ENCODE peak calls at places on chromosomes 13 and 19, in nine cellular contexts. S is left ventricle myocardium inferior, T is testis, N is heart left ventricle, C is cardiac muscle cell, Y is HCT116, P is bronchial epithelial cell, O is tibial artery, W is upper lobe of right lung. V is an unnamed sample. For H3K27me3, the result is how much of the 10 kb centered on the place peaks cover.

GRCh38 chr13:91739751-91740150 is 341.3 kb downstream of the GPC5 start:
- DNase-seq in C (no peak), P (no peak), W (no peak), N (no peak), O (no peak), T (no peak), S (no peak), Y (no peak), V (no peak)

GRCh38 chr13:76638882-76639281 is 247.3 kb downstream of the KCTD12 start:
- DNase-seq in O (no peak), S (no peak), P (no peak), T (no peak), N (no peak), Y (no peak), C (no peak), W (no peak), V (no peak)

GRCh38 chr13:39364797-39365468 is 238.1 kb downstream of the LHFPL6 start:
- DNase-seq in C (peak), T (no peak), W (no peak), Y (peak), P (peak), O (no peak), N (no peak), S (no peak), V (peak)

GRCh38 chr13:35787937-35788336 is 311.4 kb upstream of the MAB21L1 start:
- DNase-seq in T (no peak), N (no peak), C (no peak), Y (no peak), P (no peak), O (no peak), S (no peak), W (no peak), V (no peak)

GRCh38 chr19:10408511-10409291 is 5.4 kb upstream of the CDC37 start:
- DNase-seq in N (no peak), C (no peak), O (no peak), W (peak), T (peak), Y (no peak), P (no peak), S (no peak), V (no peak)

GRCh38 chr13:28820099-28821051 is at the start of gene MTUS2:
- DNase-seq in Y (no peak), T (peak), N (no peak), P (no peak), C (peak), O (no peak), S (no peak), W (peak), V (no peak)

GRCh38 chr19:6737873-6738725 is 719 bp upstream of the GPR108 start:
- DNase-seq in P (peak), O (peak), N (peak), C (peak), W (peak), S (peak), Y (no peak), T (peak), V (no peak)

GRCh38 chr19:607301-608154 is 17.8 kb downstream of the HCN2 start:
- DNase-seq in T (no peak), O (no peak), N (no peak), P (no peak), Y (no peak), S (no peak), W (no peak), C (no peak), V (no peak)

GRCh38 chr19:47471733-47472457 is at the start of gene SLC8A2:
- DNase-seq in N (peak), Y (peak), O (peak), C (peak), S (peak), T (peak), W (peak), P (peak), V (peak)

GRCh38 chr13:101144808-101145419 is 271.4 kb downstream of the NALCN start:
- DNase-seq in T (no peak), C (peak), N (no peak), O (no peak), W (no peak), P (peak), Y (peak), S (no peak), V (no peak)

GRCh38 chr13:81017525-81018152 is 676.7 kb upstream of the SPRY2 start:
- DNase-seq in S (no peak), O (no peak), W (no peak), C (peak), Y (peak), T (no peak), N (no peak), P (peak), V (peak)

GRCh38 chr19:49863935-49864320 is 3.4 kb downstream of the PNKP start:
- DNase-seq in Y (no peak), T (no peak), S (no peak), N (no peak), W (no peak), O (no peak), P (no peak), C (no peak), V (no peak)

GRCh38 chr13:106464076-106464475 is 71.4 kb downstream of the EFNB2 start:
- DNase-seq in O (no peak), N (no peak), W (no peak), S (no peak), P (no peak), Y (no peak), C (no peak), T (no peak), V (no peak)

GRCh38 chr13:40484101-40484800 is 182.2 kb downstream of the FOXO1 start:
- DNase-seq in T (no peak), N (no peak), P (no peak), W (no peak), Y (no peak), C (no peak), O (no peak), S (no peak), V (no peak)

GRCh38 chr19:18262917-18263316 is 11.3 kb downstream of the IQCN start:
- DNase-seq in C (no peak), T (no peak), O (no peak), P (no peak), S (no peak), W (no peak), N (no peak), Y (no peak), V (no peak)

GRCh38 chr19:11657307-11657706 is 60.0 kb downstream of the ZNF627 start:
- DNase-seq in C (no peak), N (no peak), W (no peak), Y (no peak), T (no peak), S (no peak), O (no peak), P (no peak), V (no peak)

GRCh38 chr13:80618777-80619176 is 277.9 kb upstream of the SPRY2 start:
- DNase-seq in P (no peak), C (no peak), S (no peak), W (no peak), N (no peak), T (no peak), Y (no peak), O (no peak), V (no peak)

GRCh38 chr19:31338069-31338767 is 11.0 kb downstream of the TSHZ3 start:
- DNase-seq in P (no peak), S (peak), Y (no peak), O (peak), T (peak), C (peak), W (no peak), N (peak), V (no peak)

GRCh38 chr19:47469719-47470118 is 2.0 kb downstream of the SLC8A2 start:
- DNase-seq in P (no peak), N (no peak), S (no peak), Y (no peak), O (no peak), T (no peak), W (no peak), C (no peak), V (no peak)

GRCh38 chr19:28489126-28489660 is 723.8 kb downstream of the UQCRFS1 start:
- DNase-seq in S (no peak), P (no peak), Y (no peak), T (no peak), W (no peak), N (no peak), C (no peak), O (no peak), V (no peak)

GRCh38 chr13:77325371-77325941 is 1.4 kb downstream of the MYCBP2 start:
- DNase-seq in P (peak), C (no peak), T (no peak), W (no peak), N (no peak), S (no peak), O (no peak), Y (no peak), V (no peak)

GRCh38 chr19:40424637-40425449 is 949 bp downstream of the SERTAD1 start:
- DNase-seq in C (peak), N (no peak), S (no peak), P (no peak), W (no peak), O (no peak), T (peak), Y (no peak), V (no peak)

GRCh38 chr19:42175952-42176648 is 41.4 kb downstream of the DEDD2 start:
- DNase-seq in N (no peak), W (no peak), O (no peak), Y (no peak), T (peak), C (no peak), S (no peak), P (no peak), V (no peak)

GRCh38 chr19:32891609-32892008 is 22.0 kb upstream of the SLC7A9 start:
- DNase-seq in C (no peak), N (no peak), T (no peak), Y (no peak), O (no peak), P (no peak), S (no peak), W (no peak), V (no peak)

GRCh38 chr19:7998081-7998480 is 7.4 kb downstream of the ELAVL1 start:
- DNase-seq in Y (no peak), S (no peak), N (no peak), T (no peak), P (no peak), C (peak), O (no peak), W (no peak), V (no peak)

GRCh38 chr13:80695841-80696240 is 354.9 kb upstream of the SPRY2 start:
- DNase-seq in S (no peak), C (peak), W (no peak), O (no peak), N (no peak), Y (no peak), T (no peak), P (no peak), V (no peak)

GRCh38 chr13:40648040-40648439 is 18.4 kb downstream of the FOXO1 start:
- DNase-seq in S (no peak), N (no peak), P (no peak), C (no peak), O (no peak), Y (no peak), W (no peak), T (no peak), V (no peak)

GRCh38 chr19:5357584-5357983 is 17.0 kb upstream of the PTPRS start:
- DNase-seq in T (no peak), W (no peak), C (no peak), P (no peak), Y (no peak), N (no peak), O (no peak), S (no peak), V (no peak)

GRCh38 chr19:5880604-5881078 is 10.3 kb upstream of the FUT5 start:
- DNase-seq in T (peak), O (no peak), C (peak), P (peak), N (peak), W (peak), Y (no peak), S (peak), V (no peak)

GRCh38 chr13:51856027-51856736 is 5.6 kb upstream of the CCDC70 start:
- DNase-seq in T (no peak), P (peak), C (no peak), O (no peak), W (no peak), S (no peak), N (no peak), Y (no peak), V (no peak)

GRCh38 chr19:19399733-19400438 is 5.6 kb upstream of the GATAD2A start:
- DNase-seq in Y (no peak), T (no peak), W (no peak), C (no peak), O (no peak), P (no peak), N (no peak), S (no peak), V (no peak)

GRCh38 chr13:94444826-94445225 is 34.7 kb downstream of the DCT start:
- DNase-seq in W (no peak), S (no peak), P (no peak), O (no peak), Y (no peak), T (no peak), N (no peak), C (no peak), V (no peak)

GRCh38 chr19:30222993-30223865 is 149.0 kb upstream of the ZNF536 start:
- DNase-seq in W (no peak), T (no peak), P (no peak), S (no peak), N (no peak), O (no peak), C (peak), Y (no peak), V (no peak)

GRCh38 chr13:103517768-103518102 is 451.5 kb upstream of the SLC10A2 start:
- DNase-seq in Y (no peak), C (no peak), O (no peak), P (no peak), N (no peak), W (no peak), S (no peak), T (no peak), V (no peak)

GRCh38 chr13:80000679-80001509 is 340.0 kb downstream of the SPRY2 start:
- DNase-seq in C (no peak), Y (no peak), W (no peak), N (no peak), O (no peak), T (no peak), P (no peak), S (no peak), V (no peak)

GRCh38 chr19:45340232-45340898 is at the start of gene KLC3:
- DNase-seq in W (peak), S (no peak), T (peak), Y (peak), P (peak), C (peak), N (no peak), O (no peak), V (no peak)

GRCh38 chr19:2056810-2057192 is 5.8 kb upstream of the MKNK2 start:
- DNase-seq in T (no peak), N (no peak), Y (no peak), C (no peak), P (no peak), S (no peak), W (no peak), O (no peak), V (no peak)
- H3K27me3 ChIP-seq in T (under half), N (under half), Y (under half), C (under half), P (under half), S (under half), W (under half), O (under half), V (under half)

GRCh38 chr19:12784871-12785430 is 6.3 kb upstream of the JUNB start:
- DNase-seq in N (no peak), Y (no peak), W (no peak), O (no peak), T (no peak), S (no peak), C (no peak), P (no peak), V (no peak)

GRCh38 chr19:12784394-12784870 is 6.9 kb upstream of the JUNB start:
- DNase-seq in O (no peak), Y (no peak), P (no peak), T (no peak), S (no peak), N (no peak), W (no peak), C (no peak), V (no peak)

GRCh38 chr19:12783226-12783848 is 7.9 kb upstream of the JUNB start:
- DNase-seq in W (no peak), S (no peak), O (no peak), Y (no peak), P (no peak), T (no peak), C (no peak), N (no peak), V (no peak)

GRCh38 chr19:12782424-12783225 is 7.3 kb upstream of the HOOK2 start:
- DNase-seq in S (peak), T (peak), C (peak), O (peak), Y (no peak), P (no peak), N (peak), W (peak), V (no peak)

DNA sequence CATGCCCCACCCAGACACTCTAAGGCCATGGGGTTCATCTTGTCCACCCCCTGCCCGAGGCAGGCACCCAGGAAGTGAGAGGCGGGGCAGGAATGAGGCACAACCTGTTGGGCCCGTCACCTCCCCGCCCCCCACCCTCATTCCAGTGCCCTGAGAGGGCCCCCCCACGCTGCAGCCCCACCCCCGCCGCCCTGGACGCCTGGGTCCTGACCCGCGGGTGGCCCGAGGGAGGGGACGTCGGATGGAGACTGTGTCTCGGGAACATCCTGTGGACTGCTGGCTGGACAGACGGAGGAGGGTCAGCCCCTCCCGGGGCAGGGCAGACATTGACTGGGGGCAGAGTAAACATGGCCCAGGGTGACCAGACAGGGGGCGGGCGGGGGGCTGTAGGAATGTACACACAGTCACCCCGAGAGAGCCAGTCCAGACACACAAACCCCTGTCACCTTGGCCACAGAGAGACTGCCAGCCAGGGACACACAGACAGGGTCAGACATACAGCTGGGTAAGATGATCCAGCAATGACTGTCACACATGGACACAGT is 7.4 kb upstream of the JUNB start:
- DNase-seq in Y (no peak), W (peak), T (peak), O (peak), C (no peak), S (peak), P (peak), N (peak), V (no peak)
- H3K4me3 ChIP-seq in Y (peak), W (peak), T (no peak), O (no peak), C (no peak), S (peak), P (no peak), N (peak), V (no peak)

GRCh38 chr19:13847900-13848677 is 28.8 kb upstream of the NANOS3 start:
- DNase-seq in O (no peak), T (no peak), P (no peak), N (no peak), Y (no peak), W (no peak), S (no peak), C (no peak), V (no peak)

GRCh38 chr19:13846533-13847032 is 30.4 kb upstream of the NANOS3 start:
- DNase-seq in P (peak), C (peak), O (peak), Y (peak), W (peak), N (peak), S (peak), T (peak), V (peak)

GRCh38 chr19:13849277-13849676 is 27.7 kb upstream of the NANOS3 start:
- DNase-seq in P (no peak), N (peak), C (no peak), W (no peak), O (peak), Y (no peak), S (no peak), T (no peak), V (no peak)

GRCh38 chr19:13848811-13849241 is 28.1 kb upstream of the NANOS3 start:
- DNase-seq in C (no peak), Y (no peak), T (no peak), P (no peak), N (no peak), W (no peak), S (no peak), O (no peak), V (no peak)

DNA sequence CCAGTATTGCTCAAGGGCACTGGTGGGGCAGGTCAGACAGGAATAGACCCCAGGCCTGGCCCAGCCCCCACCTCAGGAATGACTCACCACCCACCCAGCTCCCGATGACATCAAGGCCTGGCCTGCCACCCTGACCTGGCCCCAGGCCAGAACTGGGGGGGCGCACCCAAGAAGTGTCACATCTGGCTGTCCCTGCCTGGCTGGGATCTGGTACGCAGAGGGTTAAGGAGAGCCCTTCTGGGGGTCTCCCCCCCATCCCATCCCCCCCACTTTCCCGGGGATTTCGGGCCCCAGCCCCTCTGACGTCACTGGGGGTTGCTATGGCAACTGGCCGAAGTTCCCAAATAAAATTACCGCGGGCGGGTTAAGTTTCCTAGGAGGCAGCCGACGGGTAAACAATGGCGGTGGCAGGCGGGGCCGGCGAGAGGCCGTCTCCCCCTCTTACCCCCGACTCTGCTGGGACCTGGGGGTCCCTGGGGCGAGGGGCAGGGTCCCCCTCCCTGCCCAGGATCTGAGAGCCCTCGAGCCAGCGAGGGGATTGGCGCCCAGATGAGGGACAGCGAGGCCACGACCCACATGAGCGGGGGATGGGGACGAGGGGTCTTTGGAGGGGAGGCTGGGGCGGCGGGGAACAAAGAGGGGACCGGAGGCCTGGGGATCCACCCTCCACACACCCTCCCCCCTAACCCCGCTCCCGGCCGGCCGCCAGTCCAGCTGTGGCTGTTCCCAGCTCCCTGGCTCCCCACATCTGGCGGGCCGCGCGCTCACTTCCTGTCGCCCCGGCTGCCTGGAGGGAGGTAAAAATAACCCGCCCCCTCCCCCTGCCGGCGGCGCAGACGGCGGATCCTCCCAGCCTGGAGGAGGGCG is 29.7 kb upstream of the NANOS3 start:
- DNase-seq in W (peak), P (peak), O (peak), S (peak), N (peak), Y (peak), C (peak), T (peak), V (no peak)
- TF ChIP-seq CTCF in W (peak), P (peak), O (peak), S (peak), N (no peak), Y (no peak), C (peak), T (peak), V (peak)

GRCh38 chr13:26678330-26678729 is 82.3 kb downstream of the GPR12 start:
- DNase-seq in N (no peak), Y (no peak), P (no peak), T (no peak), W (no peak), O (no peak), S (no peak), C (no peak), V (no peak)
- H3K27me3 ChIP-seq in N (under half), Y (under half), P (under half), T (under half), W (under half), O (under half), S (under half), C (under half), V (under half)

GRCh38 chr19:9057505-9058258 is 29.2 kb upstream of the OR1M1 start:
- DNase-seq in N (no peak), P (no peak), O (no peak), S (no peak), Y (no peak), W (no peak), T (no peak), C (no peak), V (no peak)

GRCh38 chr19:9054768-9055167 is 32.1 kb upstream of the OR1M1 start:
- DNase-seq in N (no peak), Y (no peak), P (peak), O (no peak), W (no peak), C (no peak), S (no peak), T (peak), V (no peak)

GRCh38 chr19:9052894-9053293 is 34.0 kb upstream of the OR1M1 start:
- DNase-seq in Y (no peak), C (no peak), O (no peak), S (no peak), N (no peak), W (no peak), P (no peak), T (no peak), V (no peak)

DNA sequence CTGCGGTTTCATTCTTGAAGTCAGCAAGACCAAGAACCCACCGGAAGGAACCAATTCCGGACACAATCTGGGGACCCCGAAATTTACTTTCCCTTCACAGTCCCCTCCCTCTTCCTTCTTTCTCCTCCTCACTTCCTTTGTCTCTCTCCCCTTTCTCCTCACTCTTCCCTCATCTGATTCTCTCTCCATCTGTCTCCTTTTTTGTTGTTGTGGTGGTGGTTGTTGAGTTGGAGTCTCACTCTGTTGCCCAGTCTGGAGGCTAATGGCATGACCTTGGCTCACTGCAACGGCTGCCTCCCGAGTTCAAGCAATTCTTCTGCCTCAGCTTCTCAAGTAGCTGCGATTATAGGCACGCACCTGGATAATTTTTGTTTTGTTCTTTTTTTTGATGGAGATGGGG is 32.7 kb upstream of the OR1M1 start:
- DNase-seq in S (no peak), T (no peak), Y (no peak), W (no peak), C (no peak), N (no peak), P (no peak), O (no peak), V (no peak)
- H3K4me3 ChIP-seq in S (no peak), T (no peak), Y (no peak), W (no peak), C (no peak), N (no peak), P (no peak), O (no peak), V (no peak)

V was measured in kidney epithelial cell.